ENCODE peak calls at places on chromosomes 5 and 9, in four cellular contexts. X is K562, P is HepG2, F is WTC11. E is an unnamed sample.

GRCh38 chr5:141513021-141513626 is 24.2 kb downstream of the PCDHGC5 start:
- DNase-seq in X (no peak), P (no peak), F (peak), E (no peak)

GRCh38 chr5:40089269-40089668 is 590.4 kb upstream of the PTGER4 start:
- DNase-seq in X (no peak), P (no peak), F (no peak), E (no peak)

GRCh38 chr9:23342296-23342695 is 483.7 kb downstream of the ELAVL2 start:
- DNase-seq in X (no peak), P (peak), F (no peak), E (no peak)

GRCh38 chr5:175745212-175745611 is 87.3 kb downstream of the HRH2 start:
- DNase-seq in X (no peak), P (peak), F (no peak), E (no peak)

GRCh38 chr9:69615880-69616279 is 56.3 kb downstream of the APBA1 start:
- DNase-seq in X (no peak), P (no peak), F (no peak), E (no peak)

GRCh38 chr5:150129813-150130492 is 25.7 kb downstream of the PDGFRB start:
- DNase-seq in X (peak), P (peak), F (peak), E (peak)

GRCh38 chr9:130045657-130046450 is 2.9 kb upstream of the FNBP1 start:
- DNase-seq in X (no peak), P (no peak), F (no peak), E (no peak)

GRCh38 chr5:123670981-123671557 is 159.1 kb downstream of the CSNK1G3 start:
- DNase-seq in X (peak), P (peak), F (peak), E (peak)

GRCh38 chr9:131593255-131593820 is 48.0 kb downstream of the PRRT1B start:
- DNase-seq in X (no peak), P (no peak), F (no peak), E (no peak)

GRCh38 chr9:14301582-14301981 is 12.4 kb downstream of the NFIB start:
- DNase-seq in X (no peak), P (no peak), F (no peak), E (no peak)

GRCh38 chr5:31916327-31916726 is 257.8 kb downstream of the GOLPH3 start:
- DNase-seq in X (no peak), P (no peak), F (no peak), E (no peak)

GRCh38 chr5:105593011-105593760 is 2030.6 kb upstream of the NUDT12 start:
- DNase-seq in X (peak), P (no peak), F (no peak), E (no peak)

GRCh38 chr5:135596364-135596763 is 17.6 kb upstream of the CXCL14 start:
- DNase-seq in X (no peak), P (no peak), F (no peak), E (no peak)

DNA sequence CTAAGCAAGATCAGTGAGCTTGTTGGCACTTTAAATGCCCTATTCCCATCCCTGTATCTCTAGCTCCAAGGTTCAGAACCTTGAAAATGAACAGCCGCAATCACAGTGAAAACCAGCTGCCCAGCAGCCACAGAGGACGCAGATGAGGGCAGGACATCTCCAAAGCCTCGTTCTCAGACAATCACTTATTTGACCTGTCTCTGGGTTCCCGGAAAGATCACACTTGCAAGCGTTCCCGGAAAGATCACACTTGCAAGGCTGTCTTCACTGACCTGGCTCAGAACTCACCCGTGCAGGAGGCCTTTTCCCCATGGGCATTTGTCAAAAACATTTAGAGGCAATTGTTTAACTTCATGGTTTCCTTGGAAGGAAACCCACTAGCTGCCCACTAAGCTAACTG is 25.7 kb downstream of the IPPK start:
- DNase-seq in X (no peak), P (no peak), F (no peak), E (no peak)
- TF ChIP-seq ELF4 in X (no peak), P (no peak), F (no peak), E (no peak)

GRCh38 chr5:98104454-98105188 is 668.8 kb upstream of the RGMB start:
- DNase-seq in X (no peak), P (no peak), F (no peak), E (no peak)
- TF ChIP-seq ELF4 in X (no peak), P (no peak), F (no peak), E (no peak)

DNA sequence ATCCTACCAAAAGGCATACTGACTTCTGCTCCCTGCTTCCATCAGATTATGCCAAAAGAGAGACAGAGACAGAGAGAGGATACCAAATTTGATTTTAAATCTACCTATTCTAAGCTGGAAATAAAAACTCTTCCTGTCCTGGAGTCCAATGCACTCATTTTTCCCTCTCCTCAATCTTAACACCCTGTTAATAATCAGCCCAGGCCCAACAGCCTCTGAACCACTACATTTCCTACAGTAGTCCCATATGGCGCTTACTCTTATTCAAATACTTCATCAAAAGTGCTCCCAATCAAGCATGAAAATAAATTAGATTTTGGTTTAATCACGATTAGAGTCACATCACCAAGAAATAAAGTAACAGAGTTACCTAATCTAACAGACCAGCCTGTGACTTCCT is 152.3 kb downstream of the TSSK1B start:
- DNase-seq in X (no peak), P (no peak), F (no peak), E (no peak)
- TF ChIP-seq ELF4 in X (no peak), P (no peak), F (no peak), E (no peak)

GRCh38 chr5:420632-421286 is 22.2 kb upstream of the EXOC3 start:
- DNase-seq in X (no peak), P (no peak), F (peak), E (no peak)

GRCh38 chr5:417301-417700 is 25.7 kb upstream of the EXOC3 start:
- DNase-seq in X (no peak), P (no peak), F (no peak), E (no peak)

GRCh38 chr5:417765-418559 is 25.0 kb upstream of the EXOC3 start:
- DNase-seq in X (no peak), P (no peak), F (no peak), E (no peak)

GRCh38 chr5:419970-420369 is 23.0 kb upstream of the EXOC3 start:
- DNase-seq in X (no peak), P (no peak), F (no peak), E (no peak)

DNA sequence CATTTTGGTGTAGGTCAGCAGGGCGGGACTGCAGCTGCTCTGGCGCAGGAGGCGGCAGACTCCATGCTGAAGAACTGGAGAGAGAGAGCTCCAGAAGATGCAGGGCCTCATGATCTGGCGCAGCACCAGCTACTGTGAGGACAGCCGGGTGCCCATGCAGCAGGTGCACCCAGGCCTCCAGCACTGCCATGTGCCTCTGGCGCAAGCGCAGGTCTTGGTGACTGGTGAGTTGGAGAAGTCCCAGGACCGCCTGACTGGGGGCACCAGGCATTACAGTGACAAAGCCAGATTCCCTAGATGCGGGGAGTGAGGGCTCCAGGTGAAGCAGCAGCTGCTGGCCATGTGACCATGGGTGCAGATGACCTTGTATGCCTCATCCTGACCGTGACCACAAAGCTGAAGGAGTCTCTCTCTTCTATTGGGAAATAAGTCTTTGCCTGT is 24.3 kb upstream of the EXOC3 start:
- DNase-seq in X (no peak), P (no peak), F (peak), E (no peak)
- TF ChIP-seq ELF4 in X (no peak), P (no peak), F (no peak), E (no peak)

GRCh38 chr5:63055421-63055820 is 476.8 kb downstream of the LRRC70 start:
- DNase-seq in X (no peak), P (no peak), F (no peak), E (no peak)
- TF ChIP-seq ELF4 in X (no peak), P (no peak), F (no peak), E (no peak)

GRCh38 chr5:173055722-173055982 is 500 bp upstream of the CREBRF start:
- DNase-seq in X (no peak), P (peak), F (no peak), E (no peak)
- TF ChIP-seq ELF4 in X (no peak), P (no peak), F (no peak), E (no peak)

GRCh38 chr9:2664675-2665065 is 43.1 kb downstream of the VLDLR start:
- DNase-seq in X (no peak), P (no peak), F (no peak), E (no peak)

GRCh38 chr9:2666569-2666968 is 45.0 kb downstream of the VLDLR start:
- DNase-seq in X (no peak), P (no peak), F (no peak), E (no peak)

GRCh38 chr9:2663486-2663885 is 41.9 kb downstream of the VLDLR start:
- DNase-seq in X (no peak), P (no peak), F (no peak), E (no peak)

GRCh38 chr9:2662496-2662895 is 40.9 kb downstream of the VLDLR start:
- DNase-seq in X (no peak), P (no peak), F (peak), E (no peak)

GRCh38 chr9:2663886-2664674 is 42.5 kb downstream of the VLDLR start:
- DNase-seq in X (no peak), P (no peak), F (no peak), E (no peak)
- TF ChIP-seq ELF4 in X (no peak), P (no peak), F (no peak), E (no peak)

DNA sequence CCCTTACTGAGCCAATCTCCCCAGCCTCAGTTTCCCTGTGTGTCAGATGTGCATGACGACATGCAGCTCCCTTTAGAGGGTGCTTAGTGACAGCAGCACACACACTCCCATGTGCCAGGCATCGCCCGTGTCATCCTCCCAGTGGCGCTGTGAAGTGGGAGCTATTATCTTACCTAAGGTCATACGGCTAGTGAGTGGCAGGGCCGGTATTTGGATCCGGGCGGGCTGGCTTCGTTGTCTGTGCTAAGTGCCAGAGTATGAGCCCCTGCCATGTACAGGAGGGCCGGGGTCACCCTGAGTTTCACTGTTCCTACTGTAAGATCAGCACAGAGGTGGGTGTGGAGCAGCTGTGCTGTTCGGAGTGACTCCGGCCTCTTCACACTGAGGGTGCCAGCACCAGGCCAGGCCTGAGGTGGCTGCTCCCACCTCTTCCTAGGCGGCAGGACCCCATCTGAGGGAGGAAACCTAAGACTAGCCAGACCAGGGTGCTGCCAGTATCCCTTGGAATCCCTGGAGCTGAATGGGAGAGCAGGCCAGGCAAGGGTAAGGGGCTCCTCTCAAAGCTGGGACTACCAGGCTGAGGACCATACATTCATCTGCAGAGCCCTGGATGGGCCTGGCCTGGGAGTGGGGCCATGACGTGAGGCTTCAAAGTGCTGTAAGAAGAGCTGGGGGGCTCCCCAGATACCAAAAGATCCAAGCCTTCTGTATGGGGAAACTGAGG is 22.5 kb downstream of the AQP7 start:
- DNase-seq in X (no peak), P (no peak), F (no peak), E (no peak)
- TF ChIP-seq ELF4 in X (no peak), P (no peak), F (no peak), E (no peak)

GRCh38 chr5:113081881-113082546 is 105.4 kb downstream of the DCP2 start:
- DNase-seq in X (no peak), P (no peak), F (no peak), E (no peak)
- TF ChIP-seq ELF4 in X (no peak), P (no peak), F (no peak), E (no peak)

GRCh38 chr9:36399980-36400331 is at the start of gene RNF38:
- DNase-seq in X (no peak), P (no peak), F (no peak), E (no peak)
- TF ChIP-seq ELF4 in X (no peak), P (no peak), F (no peak), E (no peak)